ENCODE peak calls at places on chromosomes 3 and 15, in five cellular contexts. One of them, this sample, is unnamed. For H3K36me3, the result is how much of the 10 kb centered on the place peaks cover.

GRCh38 chr3:79339846-79340245 is 428.0 kb downstream of the ROBO1 start:
- DNase-seq in MM.1S: no peak
- DNase-seq in bronchial epithelial cell: no peak
- DNase-seq in brain microvascular endothelial cell: no peak
- DNase-seq in CD8-positive, alpha-beta T cell: no peak
- DNase-seq in this sample: no peak

GRCh38 chr3:58835075-58835474 is 168.5 kb upstream of the FAM3D start:
- DNase-seq in MM.1S: no peak
- DNase-seq in bronchial epithelial cell: peak
- DNase-seq in brain microvascular endothelial cell: peak
- DNase-seq in CD8-positive, alpha-beta T cell: no peak
- DNase-seq in this sample: no peak

GRCh38 chr3:166071-166470 is 30.5 kb upstream of the CHL1 start:
- DNase-seq in MM.1S: no peak
- DNase-seq in bronchial epithelial cell: no peak
- DNase-seq in brain microvascular endothelial cell: no peak
- DNase-seq in CD8-positive, alpha-beta T cell: no peak
- DNase-seq in this sample: no peak

GRCh38 chr3:38084019-38084968 is 45.3 kb downstream of the DLEC1 start:
- DNase-seq in MM.1S: no peak
- DNase-seq in bronchial epithelial cell: no peak
- DNase-seq in brain microvascular endothelial cell: no peak
- DNase-seq in CD8-positive, alpha-beta T cell: no peak
- DNase-seq in this sample: peak

GRCh38 chr3:196284396-196284795 is 3.1 kb downstream of the PCYT1A start:
- DNase-seq in MM.1S: no peak
- DNase-seq in bronchial epithelial cell: no peak
- DNase-seq in brain microvascular endothelial cell: no peak
- DNase-seq in CD8-positive, alpha-beta T cell: no peak
- DNase-seq in this sample: no peak

GRCh38 chr3:193317901-193318300 is 60.7 kb downstream of the ATP13A5 start:
- DNase-seq in MM.1S: no peak
- DNase-seq in bronchial epithelial cell: no peak
- DNase-seq in brain microvascular endothelial cell: no peak
- DNase-seq in CD8-positive, alpha-beta T cell: no peak
- DNase-seq in this sample: no peak

GRCh38 chr3:186588619-186589018 is 18.1 kb downstream of the DNAJB11 start:
- DNase-seq in MM.1S: no peak
- DNase-seq in bronchial epithelial cell: peak
- DNase-seq in brain microvascular endothelial cell: no peak
- DNase-seq in CD8-positive, alpha-beta T cell: no peak
- DNase-seq in this sample: no peak

GRCh38 chr3:14358426-14359211 is 43.8 kb upstream of the SLC6A6 start:
- DNase-seq in MM.1S: no peak
- DNase-seq in bronchial epithelial cell: no peak
- DNase-seq in brain microvascular endothelial cell: peak
- DNase-seq in CD8-positive, alpha-beta T cell: no peak
- DNase-seq in this sample: no peak

GRCh38 chr15:60972866-60973265 is 256.2 kb downstream of the RORA start:
- DNase-seq in MM.1S: no peak
- DNase-seq in bronchial epithelial cell: peak
- DNase-seq in brain microvascular endothelial cell: peak
- DNase-seq in CD8-positive, alpha-beta T cell: no peak
- DNase-seq in this sample: no peak

GRCh38 chr3:110711851-110712396 is 359.7 kb upstream of the NECTIN3 start:
- DNase-seq in MM.1S: peak
- DNase-seq in bronchial epithelial cell: no peak
- DNase-seq in brain microvascular endothelial cell: peak
- DNase-seq in CD8-positive, alpha-beta T cell: no peak
- DNase-seq in this sample: no peak

GRCh38 chr3:65749066-65749465 is 289.7 kb downstream of the MAGI1 start:
- DNase-seq in MM.1S: no peak
- DNase-seq in bronchial epithelial cell: no peak
- DNase-seq in brain microvascular endothelial cell: no peak
- DNase-seq in CD8-positive, alpha-beta T cell: no peak
- DNase-seq in this sample: no peak

GRCh38 chr15:94125698-94126097 is 105.7 kb upstream of the MCTP2 start:
- DNase-seq in MM.1S: peak
- DNase-seq in bronchial epithelial cell: no peak
- DNase-seq in brain microvascular endothelial cell: no peak
- DNase-seq in CD8-positive, alpha-beta T cell: no peak
- DNase-seq in this sample: no peak

GRCh38 chr3:108089544-108089943 is 1.3 kb downstream of the CD47 start:
- DNase-seq in MM.1S: peak
- DNase-seq in bronchial epithelial cell: no peak
- DNase-seq in brain microvascular endothelial cell: no peak
- DNase-seq in CD8-positive, alpha-beta T cell: no peak
- DNase-seq in this sample: no peak

GRCh38 chr3:173217127-173217526 is 76.1 kb upstream of the SPATA16 start:
- DNase-seq in MM.1S: no peak
- DNase-seq in bronchial epithelial cell: no peak
- DNase-seq in brain microvascular endothelial cell: no peak
- DNase-seq in CD8-positive, alpha-beta T cell: no peak
- DNase-seq in this sample: no peak

GRCh38 chr3:100449214-100449613 is 43.2 kb upstream of the TMEM45A start:
- DNase-seq in MM.1S: no peak
- DNase-seq in bronchial epithelial cell: no peak
- DNase-seq in brain microvascular endothelial cell: no peak
- DNase-seq in CD8-positive, alpha-beta T cell: no peak
- DNase-seq in this sample: no peak

GRCh38 chr15:47715856-47716445 is 1.4 kb upstream of the SEMA6D start:
- DNase-seq in MM.1S: no peak
- DNase-seq in bronchial epithelial cell: no peak
- DNase-seq in brain microvascular endothelial cell: no peak
- DNase-seq in CD8-positive, alpha-beta T cell: no peak
- DNase-seq in this sample: no peak

GRCh38 chr3:3802021-3802420 is 2.8 kb downstream of the LRRN1 start:
- DNase-seq in MM.1S: no peak
- DNase-seq in bronchial epithelial cell: no peak
- DNase-seq in brain microvascular endothelial cell: no peak
- DNase-seq in CD8-positive, alpha-beta T cell: no peak
- DNase-seq in this sample: no peak

GRCh38 chr3:82144811-82145210 is 383.4 kb upstream of the GBE1 start:
- DNase-seq in MM.1S: no peak
- DNase-seq in bronchial epithelial cell: no peak
- DNase-seq in brain microvascular endothelial cell: no peak
- DNase-seq in CD8-positive, alpha-beta T cell: no peak
- DNase-seq in this sample: no peak

GRCh38 chr3:167710552-167710951 is 24.1 kb downstream of the PDCD10 start:
- DNase-seq in MM.1S: no peak
- DNase-seq in bronchial epithelial cell: no peak
- DNase-seq in brain microvascular endothelial cell: no peak
- DNase-seq in CD8-positive, alpha-beta T cell: no peak
- DNase-seq in this sample: no peak

GRCh38 chr15:60370804-60371700 is 26.7 kb downstream of the ANXA2 start:
- DNase-seq in MM.1S: no peak
- DNase-seq in bronchial epithelial cell: peak
- DNase-seq in brain microvascular endothelial cell: peak
- DNase-seq in CD8-positive, alpha-beta T cell: no peak
- DNase-seq in this sample: no peak

GRCh38 chr3:23776352-23776891 is 29.3 kb upstream of the UBE2E1 start:
- DNase-seq in MM.1S: no peak
- DNase-seq in bronchial epithelial cell: peak
- DNase-seq in brain microvascular endothelial cell: peak
- DNase-seq in CD8-positive, alpha-beta T cell: no peak
- DNase-seq in this sample: no peak

GRCh38 chr3:23547905-23548304 is 257.9 kb upstream of the UBE2E1 start:
- DNase-seq in MM.1S: no peak
- DNase-seq in bronchial epithelial cell: peak
- DNase-seq in brain microvascular endothelial cell: no peak
- DNase-seq in CD8-positive, alpha-beta T cell: no peak
- DNase-seq in this sample: no peak

GRCh38 chr3:129612350-129613204 is 6.1 kb upstream of the PLXND1 start:
- DNase-seq in MM.1S: no peak
- DNase-seq in bronchial epithelial cell: no peak
- DNase-seq in brain microvascular endothelial cell: no peak
- DNase-seq in CD8-positive, alpha-beta T cell: no peak
- DNase-seq in this sample: no peak

GRCh38 chr3:189455796-189456195 is 175.4 kb upstream of the TP63 start:
- DNase-seq in MM.1S: no peak
- DNase-seq in bronchial epithelial cell: no peak
- DNase-seq in brain microvascular endothelial cell: no peak
- DNase-seq in CD8-positive, alpha-beta T cell: no peak
- DNase-seq in this sample: no peak

GRCh38 chr3:171557173-171557572 is 97.0 kb upstream of the TNIK start:
- DNase-seq in MM.1S: no peak
- DNase-seq in bronchial epithelial cell: no peak
- DNase-seq in brain microvascular endothelial cell: no peak
- DNase-seq in CD8-positive, alpha-beta T cell: no peak
- DNase-seq in this sample: no peak

GRCh38 chr15:56428821-56429458 is 36.0 kb downstream of the MNS1 start:
- DNase-seq in MM.1S: peak
- DNase-seq in bronchial epithelial cell: peak
- DNase-seq in brain microvascular endothelial cell: no peak
- DNase-seq in CD8-positive, alpha-beta T cell: no peak
- DNase-seq in this sample: peak

GRCh38 chr3:88131695-88132094 is 18.1 kb upstream of the C3orf38 start:
- DNase-seq in MM.1S: no peak
- DNase-seq in bronchial epithelial cell: no peak
- DNase-seq in brain microvascular endothelial cell: peak
- DNase-seq in CD8-positive, alpha-beta T cell: no peak
- DNase-seq in this sample: no peak

GRCh38 chr3:5188419-5189405 is 1.2 kb downstream of the EDEM1 start:
- DNase-seq in MM.1S: peak
- DNase-seq in bronchial epithelial cell: peak
- DNase-seq in brain microvascular endothelial cell: no peak
- DNase-seq in CD8-positive, alpha-beta T cell: peak
- DNase-seq in this sample: peak

GRCh38 chr3:51836606-51837005 is 24.8 kb upstream of the IQCF2 start:
- DNase-seq in MM.1S: no peak
- DNase-seq in bronchial epithelial cell: no peak
- DNase-seq in brain microvascular endothelial cell: no peak
- DNase-seq in CD8-positive, alpha-beta T cell: no peak
- DNase-seq in this sample: no peak

DNA sequence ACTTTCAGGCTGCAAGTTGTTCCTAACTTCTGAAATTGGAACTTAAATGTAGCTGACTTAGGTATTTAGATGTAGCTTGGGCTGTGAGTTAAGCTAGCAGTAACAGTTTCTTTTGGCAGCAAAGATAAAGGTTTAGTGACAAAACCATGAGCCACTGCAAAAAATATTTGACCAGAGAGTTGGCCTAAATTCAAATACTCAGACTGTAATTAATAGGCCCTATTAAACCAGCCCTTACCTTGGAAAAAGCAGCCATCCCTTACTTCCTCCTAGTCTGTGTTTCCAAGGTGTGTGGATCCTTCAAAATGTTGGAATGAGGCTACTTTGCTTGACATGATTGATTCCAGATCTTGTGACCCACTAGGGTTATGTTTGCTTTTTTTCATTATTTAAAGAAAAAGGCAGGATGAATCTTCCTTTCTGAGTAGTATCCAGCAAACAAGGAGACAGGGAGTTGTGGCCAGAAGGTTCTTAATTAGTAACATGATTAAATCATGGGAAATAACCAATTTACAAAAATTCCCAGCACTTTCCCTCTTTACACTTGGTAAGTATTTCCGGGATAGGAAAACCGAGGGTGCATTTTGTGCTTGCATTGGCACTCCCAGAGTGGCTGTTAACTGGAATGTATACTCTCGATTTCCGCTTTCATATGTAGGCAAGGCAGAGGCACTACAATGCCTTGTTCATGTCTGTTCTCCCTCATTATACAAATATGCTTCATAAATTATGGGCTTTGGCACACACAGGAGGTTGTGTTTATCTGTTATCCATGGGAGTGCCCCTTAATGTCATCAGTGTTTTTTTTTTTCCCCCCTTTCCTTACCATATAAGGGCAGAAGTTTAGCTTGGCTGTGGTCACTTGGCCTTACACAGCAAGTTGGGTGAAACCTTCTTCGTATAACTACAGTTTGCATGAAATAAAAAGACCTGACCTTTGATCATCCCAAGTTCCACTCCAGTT is 8.5 kb downstream of the TPM1 start:
- DNase-seq in MM.1S: no peak
- DNase-seq in bronchial epithelial cell: no peak
- DNase-seq in brain microvascular endothelial cell: peak
- DNase-seq in CD8-positive, alpha-beta T cell: no peak
- DNase-seq in this sample: no peak
- H3K4me3 ChIP-seq in MM.1S: no peak
- H3K4me3 ChIP-seq in bronchial epithelial cell: no peak
- H3K4me3 ChIP-seq in brain microvascular endothelial cell: peak
- H3K4me3 ChIP-seq in CD8-positive, alpha-beta T cell: no peak
- H3K4me3 ChIP-seq in this sample: no peak

GRCh38 chr3:184526158-184526483 is 35.5 kb upstream of the EPHB3 start:
- DNase-seq in MM.1S: no peak
- DNase-seq in bronchial epithelial cell: no peak
- DNase-seq in brain microvascular endothelial cell: no peak
- DNase-seq in CD8-positive, alpha-beta T cell: no peak
- DNase-seq in this sample: no peak
- TF ChIP-seq CTCF in MM.1S: no peak
- TF ChIP-seq CTCF in bronchial epithelial cell: no peak
- TF ChIP-seq CTCF in brain microvascular endothelial cell: no peak
- TF ChIP-seq CTCF in CD8-positive, alpha-beta T cell: no peak
- TF ChIP-seq CTCF in this sample: no peak

GRCh38 chr15:92943581-92943980 is 43.5 kb downstream of the CHD2 start:
- DNase-seq in MM.1S: no peak
- DNase-seq in bronchial epithelial cell: no peak
- DNase-seq in brain microvascular endothelial cell: no peak
- DNase-seq in CD8-positive, alpha-beta T cell: no peak
- DNase-seq in this sample: no peak
- H3K36me3 ChIP-seq in MM.1S: under half
- H3K36me3 ChIP-seq in bronchial epithelial cell: under half
- H3K36me3 ChIP-seq in brain microvascular endothelial cell: half or more
- H3K36me3 ChIP-seq in CD8-positive, alpha-beta T cell: half or more
- H3K36me3 ChIP-seq in this sample: under half

DNA sequence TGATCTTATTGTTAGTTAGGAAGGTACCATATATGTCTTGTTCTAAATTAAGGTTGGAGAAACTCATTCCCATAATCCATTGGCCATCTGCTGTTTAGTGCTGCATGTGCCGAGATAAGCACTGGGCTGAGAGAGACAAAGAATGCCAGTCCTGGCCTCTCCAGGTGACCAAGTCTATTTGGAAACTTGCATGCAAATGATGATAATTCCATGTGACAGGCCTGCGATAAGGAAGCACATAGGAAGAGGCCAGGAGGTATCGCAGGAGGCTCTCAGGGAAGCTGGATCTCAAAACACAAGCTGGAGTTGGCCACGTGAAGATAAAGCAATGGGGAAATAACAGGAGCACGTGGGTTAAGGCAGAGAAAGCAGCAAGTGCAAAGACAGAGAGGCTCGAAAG is 39.7 kb downstream of the MYO5C start:
- DNase-seq in MM.1S: no peak
- DNase-seq in bronchial epithelial cell: no peak
- DNase-seq in brain microvascular endothelial cell: no peak
- DNase-seq in CD8-positive, alpha-beta T cell: no peak
- DNase-seq in this sample: no peak
- H3K4me3 ChIP-seq in MM.1S: no peak
- H3K4me3 ChIP-seq in bronchial epithelial cell: no peak
- H3K4me3 ChIP-seq in brain microvascular endothelial cell: no peak
- H3K4me3 ChIP-seq in CD8-positive, alpha-beta T cell: no peak
- H3K4me3 ChIP-seq in this sample: no peak

GRCh38 chr3:7144696-7145308 is 283.9 kb downstream of the GRM7 start:
- DNase-seq in MM.1S: peak
- DNase-seq in bronchial epithelial cell: peak
- DNase-seq in brain microvascular endothelial cell: no peak
- DNase-seq in CD8-positive, alpha-beta T cell: no peak
- DNase-seq in this sample: no peak
- TF ChIP-seq CTCF in MM.1S: peak
- TF ChIP-seq CTCF in bronchial epithelial cell: peak
- TF ChIP-seq CTCF in brain microvascular endothelial cell: peak
- TF ChIP-seq CTCF in CD8-positive, alpha-beta T cell: no peak
- TF ChIP-seq CTCF in this sample: peak

GRCh38 chr3:45496550-45496949 is 98.0 kb upstream of the LIMD1 start:
- DNase-seq in MM.1S: no peak
- DNase-seq in bronchial epithelial cell: no peak
- DNase-seq in brain microvascular endothelial cell: no peak
- DNase-seq in CD8-positive, alpha-beta T cell: no peak
- DNase-seq in this sample: no peak
- H3K36me3 ChIP-seq in MM.1S: under half
- H3K36me3 ChIP-seq in bronchial epithelial cell: under half
- H3K36me3 ChIP-seq in brain microvascular endothelial cell: under half
- H3K36me3 ChIP-seq in CD8-positive, alpha-beta T cell: under half
- H3K36me3 ChIP-seq in this sample: under half

This sample was measured in GM06990.